ENCODE peak calls at places on chromosome 22, in eight cellular contexts. V is mammary epithelial cell; F is A549; A is PC-9; N is psoas muscle; Q is ovary; R is body of pancreas; E is CD8-positive, alpha-beta T cell. D is an unnamed sample.

GRCh38 chr22:39469681-39470461 is 13.1 kb downstream of the MGAT3 start:
- DNase-seq in R (no peak), F (no peak), V (no peak), Q (no peak), E (no peak), N (no peak), A (no peak), D (no peak)

GRCh38 chr22:31917227-31917921 is 27.0 kb upstream of the YWHAH start:
- DNase-seq in N (peak; percentile 39), Q (no peak), A (no peak), V (no peak), F (no peak), E (no peak), R (peak; percentile 54), D (no peak)

GRCh38 chr22:45504703-45505341 is 2.1 kb downstream of the FBLN1 start:
- DNase-seq in A (no peak), E (no peak), Q (peak; percentile 53), F (no peak), N (peak; percentile 79), R (no peak), V (peak; percentile 34), D (no peak)

GRCh38 chr22:32644252-32645100 is 157.0 kb upstream of the TIMP3 start:
- DNase-seq in N (peak; percentile 68), F (no peak), E (peak; percentile 14), R (peak; percentile 55), A (peak; percentile 93), Q (peak; percentile 44), V (peak; percentile 93), D (peak; percentile 76)

GRCh38 chr22:30344447-30345200 is 12.1 kb downstream of the SF3A1 start:
- DNase-seq in A (no peak), R (no peak), V (no peak), Q (no peak), E (no peak), F (no peak), N (no peak), D (no peak)

GRCh38 chr22:26502688-26503561 is 9.3 kb downstream of the TFIP11 start:
- DNase-seq in V (peak; percentile 20), R (peak; percentile 48), Q (no peak), A (no peak), E (peak; percentile 43), F (no peak), N (peak; percentile 75), D (no peak)

GRCh38 chr22:44689915-44690524 is 12.0 kb upstream of the PRR5 start:
- DNase-seq in V (no peak), F (no peak), A (no peak), E (no peak), Q (no peak), N (no peak), R (no peak), D (no peak)

GRCh38 chr22:26466196-26466595 is 17.4 kb downstream of the HPS4 start:
- DNase-seq in V (no peak), A (no peak), F (no peak), E (no peak), N (no peak), R (no peak), Q (no peak), D (no peak)

GRCh38 chr22:46250783-46251125 is 661 bp upstream of the CDPF1 start:
- DNase-seq in E (no peak), V (no peak), F (no peak), N (no peak), Q (no peak), R (no peak), A (no peak), D (no peak)

GRCh38 chr22:50343541-50343935 is 411 bp downstream of the PPP6R2 start:
- DNase-seq in A (no peak), E (no peak), F (no peak), Q (peak; percentile 25), N (no peak), R (no peak), V (no peak), D (no peak)

DNA sequence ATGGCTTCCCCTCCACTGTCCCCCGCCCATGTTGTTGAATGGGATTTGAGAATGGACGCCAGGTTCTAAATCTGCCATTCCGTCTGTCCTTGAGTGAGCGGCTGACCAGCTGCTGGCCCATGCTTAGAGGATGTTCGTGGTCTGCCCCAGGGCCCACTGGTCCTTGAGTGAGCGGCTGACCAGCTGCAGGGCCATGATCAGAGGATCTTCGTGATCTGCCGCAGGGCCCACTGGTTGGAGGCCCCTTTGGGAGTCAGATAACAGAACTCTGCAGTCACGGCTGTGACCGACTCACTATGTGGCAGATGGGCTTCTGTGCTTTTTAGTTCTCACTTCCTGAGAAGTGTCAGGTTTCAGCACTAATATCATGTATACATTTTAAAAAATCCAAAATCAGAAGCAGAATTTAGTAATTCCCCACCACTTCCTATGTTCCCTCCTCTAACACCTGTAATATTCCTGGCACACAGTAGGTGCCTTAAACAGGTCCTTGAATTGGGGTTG is 54.1 kb downstream of the MICAL3 start:
- DNase-seq in A (no peak), Q (no peak), V (no peak), E (no peak), F (no peak), N (no peak), R (no peak), D (no peak)
- H3K4me1 ChIP-seq in A (peaks cover 50% of the 10 kb centered on the region), Q (peaks cover 27% of the 10 kb centered on the region), V (peaks cover 42% of the 10 kb centered on the region), E (no peaks in the 10 kb centered on the region), F (peaks cover 83% of the 10 kb centered on the region), N (peaks cover 50% of the 10 kb centered on the region), R (peaks cover 32% of the 10 kb centered on the region), D (peaks cover 42% of the 10 kb centered on the region)

DNA sequence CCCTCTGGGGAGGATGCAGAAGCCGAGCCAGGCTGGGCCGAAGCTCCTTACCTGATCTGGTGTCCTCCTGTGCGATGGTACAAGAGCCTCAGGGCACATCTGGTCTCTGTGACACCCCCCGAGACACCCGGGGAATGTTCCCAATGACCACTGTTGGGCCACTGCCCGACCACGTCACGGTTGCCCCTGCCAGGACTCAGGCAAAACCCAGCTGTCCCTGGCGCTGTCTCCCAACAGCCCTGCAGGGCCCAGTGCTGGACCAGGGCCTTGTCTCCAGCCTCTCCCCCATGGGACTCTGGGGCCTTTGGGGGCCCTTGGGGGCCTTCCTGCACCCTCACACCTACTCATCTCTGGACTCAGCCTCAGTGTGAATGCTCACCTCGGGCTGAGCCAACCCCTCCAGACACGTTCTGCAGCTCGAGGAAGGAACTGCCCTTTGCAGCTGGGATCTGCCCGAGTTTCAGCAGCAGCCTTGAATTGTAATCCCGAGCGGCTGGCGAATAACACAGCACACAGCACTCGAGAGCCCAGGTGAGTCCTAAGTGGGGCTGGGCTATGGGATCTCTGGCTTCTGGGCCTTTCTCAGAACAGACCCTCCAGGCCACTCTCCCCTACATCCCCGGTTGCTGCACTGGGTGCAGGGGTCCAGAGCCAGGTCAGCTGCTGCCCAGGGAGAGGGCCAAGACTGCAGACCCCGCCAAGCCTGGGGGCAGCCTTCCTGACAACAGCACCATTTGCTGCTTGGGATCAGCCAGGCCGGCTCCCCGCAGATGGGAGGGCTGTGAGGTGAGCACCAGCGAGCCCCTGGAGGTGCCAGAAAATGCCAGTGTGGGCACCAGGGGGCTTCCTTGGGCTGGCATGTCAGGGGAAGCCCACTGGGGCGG is 39.8 kb downstream of the RTN4R start:
- DNase-seq in E (no peak), F (no peak), V (no peak), N (no peak), Q (no peak), R (peak; percentile 11), A (no peak), D (no peak)
- TF ChIP-seq CTCF in E (no peak), F (no peak), V (no peak), N (no peak), Q (no peak), R (no peak), A (no peak), D (no peak)

GRCh38 chr22:19175026-19175601 is 3.4 kb downstream of the SLC25A1 start:
- DNase-seq in N (peak; percentile 58), F (no peak), R (no peak), A (no peak), Q (no peak), V (no peak), E (no peak), D (no peak)
- H3K4me3 ChIP-seq in N (no peak overlapping the region), F (no peak overlapping the region), R (no peak overlapping the region), A (no peak overlapping the region), Q (no peak overlapping the region), V (no peak overlapping the region), E (no peak overlapping the region), D (no peak overlapping the region)

DNA sequence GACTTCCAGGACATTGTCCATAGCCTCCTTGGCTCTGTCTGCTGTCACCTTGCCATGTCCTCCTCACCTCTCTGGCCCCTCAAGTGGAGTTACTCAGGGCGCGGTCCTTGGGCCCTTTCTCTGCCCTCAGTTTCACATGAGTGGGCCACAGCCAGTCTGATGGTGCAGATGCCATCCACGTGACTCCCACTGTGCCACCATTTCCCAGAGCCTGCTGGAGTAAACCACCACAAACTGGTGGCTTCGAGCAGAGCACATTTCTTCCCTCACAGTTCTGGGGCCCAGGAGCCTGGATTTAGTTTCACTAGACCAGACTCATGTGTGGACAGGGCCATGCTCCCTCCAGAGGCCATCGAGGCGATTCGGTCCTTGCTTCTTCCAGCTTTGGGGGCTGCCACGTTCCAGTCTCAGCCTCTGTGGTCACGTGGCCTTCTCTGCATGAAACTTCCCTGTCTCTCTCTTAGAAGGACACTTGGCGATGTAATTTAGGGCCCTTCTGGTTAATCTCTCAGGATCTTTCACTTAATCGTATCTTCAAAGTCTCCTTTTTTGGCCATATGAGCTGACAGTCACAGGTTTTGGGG is 14.6 kb downstream of the SMARCB1 start:
- DNase-seq in F (no peak), V (no peak), E (no peak), N (no peak), Q (no peak), R (no peak), A (no peak), D (no peak)
- H3K4me1 ChIP-seq in F (no peaks in the 10 kb centered on the region), V (no peaks in the 10 kb centered on the region), E (no peaks in the 10 kb centered on the region), N (peaks cover 6% of the 10 kb centered on the region), Q (peaks cover 2% of the 10 kb centered on the region), R (no peaks in the 10 kb centered on the region), A (no peaks in the 10 kb centered on the region), D (no peaks in the 10 kb centered on the region)

GRCh38 chr22:17119481-17120202 is 1.5 kb downstream of the TMEM121B start:
- DNase-seq in Q (no peak), E (no peak), R (peak; percentile 39), N (peak; percentile 80), F (no peak), A (no peak), V (no peak), D (no peak)
- TF ChIP-seq CTCF in Q (no peak), E (no peak), R (no peak), N (peak; percentile 56), F (peak; percentile 10), A (no peak), V (peak; percentile 19), D (no peak)

DNA sequence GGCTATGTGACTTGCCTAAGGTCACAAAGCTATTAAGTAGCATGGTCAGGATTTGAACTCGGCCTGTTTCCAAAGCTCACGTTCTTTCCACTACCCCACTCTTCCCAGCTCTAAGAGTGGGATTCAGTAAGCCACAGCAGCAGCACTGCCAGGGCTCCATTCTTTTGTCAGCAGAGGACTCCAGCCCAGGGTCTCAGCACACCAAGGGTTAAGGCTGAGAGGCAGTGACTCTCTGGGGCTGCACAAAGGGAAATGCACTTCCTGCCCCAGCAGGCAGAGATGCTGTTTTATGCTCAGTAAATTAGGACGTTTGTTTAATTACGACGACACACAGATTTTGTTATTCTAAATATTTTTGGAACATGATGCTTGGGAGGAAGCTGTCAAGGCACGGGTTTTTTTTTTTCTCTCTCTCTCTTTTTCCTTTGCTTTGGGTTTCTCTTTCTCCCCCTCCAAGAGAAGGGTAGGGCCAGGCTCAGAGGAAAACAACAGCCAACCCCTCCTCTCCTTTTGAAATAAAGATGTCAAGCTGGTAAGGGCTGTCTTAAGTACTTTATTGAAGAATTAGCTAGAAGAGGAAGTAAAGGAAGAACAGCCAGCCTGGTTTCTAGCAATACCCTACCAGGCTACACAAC is 2.9 kb downstream of the MYH9 start:
- DNase-seq in F (no peak), R (no peak), A (no peak), Q (no peak), E (no peak), N (no peak), V (no peak), D (no peak)
- H3K4me3 ChIP-seq in F (peak overlapping the region; percentile 100), R (no peak overlapping the region), A (peak overlapping the region; percentile 96), Q (peak overlapping the region; percentile 68), E (peak overlapping the region; percentile 94), N (peak overlapping the region; percentile 87), V (peak overlapping the region; percentile 90), D (peak overlapping the region; percentile 83)

GRCh38 chr22:35534091-35534490 is 6.5 kb upstream of the RASD2 start:
- DNase-seq in E (no peak), R (no peak), N (no peak), A (no peak), V (no peak), F (no peak), Q (no peak), D (no peak)
- H3K4me1 ChIP-seq in E (no peaks in the 10 kb centered on the region), R (no peaks in the 10 kb centered on the region), N (peaks cover 5% of the 10 kb centered on the region), A (peaks cover 18% of the 10 kb centered on the region), V (peaks cover 11% of the 10 kb centered on the region), F (peaks cover 14% of the 10 kb centered on the region), Q (no peaks in the 10 kb centered on the region), D (peaks cover 8% of the 10 kb centered on the region)

D was measured in RWPE2.